ENCODE peak calls at places on chromosomes 4 and X, in six cellular contexts. One of them, this sample, is unnamed.

GRCh38 chr4:1554876-1555265 is 129.2 kb downstream of the FAM53A start:
- DNase-seq in CD8-positive, alpha-beta memory T cell: no peak
- DNase-seq in GM20000: no peak
- DNase-seq in A172: no peak
- DNase-seq in T-helper 1 cell: no peak
- DNase-seq in myocyte: no peak
- DNase-seq in this sample: no peak

GRCh38 chrX:123803331-123803983 is 56.4 kb upstream of the XIAP start:
- DNase-seq in T-helper 1 cell: peak
- DNase-seq in myocyte: peak
- DNase-seq in GM20000: peak
- DNase-seq in CD8-positive, alpha-beta memory T cell: no peak
- DNase-seq in A172: peak
- DNase-seq in this sample: peak

GRCh38 chr4:120718979-120719566 is 203.5 kb downstream of the PRDM5 start:
- DNase-seq in myocyte: peak
- DNase-seq in CD8-positive, alpha-beta memory T cell: no peak
- DNase-seq in T-helper 1 cell: peak
- DNase-seq in A172: peak
- DNase-seq in GM20000: peak
- DNase-seq in this sample: peak

GRCh38 chrX:135453381-135453780 is 31.6 kb downstream of the SMIM10L2A start:
- DNase-seq in myocyte: no peak
- DNase-seq in T-helper 1 cell: no peak
- DNase-seq in A172: no peak
- DNase-seq in GM20000: no peak
- DNase-seq in CD8-positive, alpha-beta memory T cell: no peak
- DNase-seq in this sample: no peak

GRCh38 chr4:53694666-53695065 is 103.4 kb upstream of the LNX1 start:
- DNase-seq in myocyte: no peak
- DNase-seq in T-helper 1 cell: no peak
- DNase-seq in GM20000: no peak
- DNase-seq in A172: no peak
- DNase-seq in CD8-positive, alpha-beta memory T cell: no peak
- DNase-seq in this sample: no peak

GRCh38 chr4:13917010-13917409 is 289.5 kb upstream of the BOD1L1 start:
- DNase-seq in myocyte: peak
- DNase-seq in T-helper 1 cell: no peak
- DNase-seq in A172: no peak
- DNase-seq in GM20000: no peak
- DNase-seq in CD8-positive, alpha-beta memory T cell: no peak
- DNase-seq in this sample: no peak

GRCh38 chr4:157978680-157979361 is 194.0 kb downstream of the GASK1B start:
- DNase-seq in GM20000: peak
- DNase-seq in myocyte: peak
- DNase-seq in T-helper 1 cell: peak
- DNase-seq in A172: peak
- DNase-seq in CD8-positive, alpha-beta memory T cell: no peak
- DNase-seq in this sample: peak

GRCh38 chr4:127586922-127587571 is 45.7 kb upstream of the INTU start:
- DNase-seq in T-helper 1 cell: peak
- DNase-seq in GM20000: peak
- DNase-seq in myocyte: peak
- DNase-seq in CD8-positive, alpha-beta memory T cell: no peak
- DNase-seq in A172: peak
- DNase-seq in this sample: peak

GRCh38 chrX:77505227-77505626 is 58.0 kb downstream of the FGF16 start:
- DNase-seq in CD8-positive, alpha-beta memory T cell: no peak
- DNase-seq in A172: no peak
- DNase-seq in T-helper 1 cell: no peak
- DNase-seq in GM20000: no peak
- DNase-seq in myocyte: peak
- DNase-seq in this sample: peak

GRCh38 chr4:89048906-89049601 is 7.9 kb downstream of the FAM13A start:
- DNase-seq in T-helper 1 cell: no peak
- DNase-seq in GM20000: no peak
- DNase-seq in A172: no peak
- DNase-seq in CD8-positive, alpha-beta memory T cell: no peak
- DNase-seq in myocyte: no peak
- DNase-seq in this sample: no peak

GRCh38 chr4:517061-517805 is 18.2 kb downstream of the PIGG start:
- DNase-seq in GM20000: no peak
- DNase-seq in A172: no peak
- DNase-seq in CD8-positive, alpha-beta memory T cell: no peak
- DNase-seq in myocyte: no peak
- DNase-seq in T-helper 1 cell: no peak
- DNase-seq in this sample: no peak

GRCh38 chr4:95061220-95061619 is 303.5 kb downstream of the BMPR1B start:
- DNase-seq in GM20000: no peak
- DNase-seq in A172: no peak
- DNase-seq in T-helper 1 cell: no peak
- DNase-seq in myocyte: peak
- DNase-seq in CD8-positive, alpha-beta memory T cell: no peak
- DNase-seq in this sample: no peak

GRCh38 chr4:136476773-136477172 is 1055.5 kb downstream of the PCDH18 start:
- DNase-seq in A172: no peak
- DNase-seq in myocyte: no peak
- DNase-seq in GM20000: no peak
- DNase-seq in CD8-positive, alpha-beta memory T cell: no peak
- DNase-seq in T-helper 1 cell: no peak
- DNase-seq in this sample: no peak

GRCh38 chr4:183469936-183470335 is 25.5 kb downstream of the CDKN2AIP start:
- DNase-seq in CD8-positive, alpha-beta memory T cell: no peak
- DNase-seq in A172: peak
- DNase-seq in myocyte: no peak
- DNase-seq in T-helper 1 cell: no peak
- DNase-seq in GM20000: no peak
- DNase-seq in this sample: no peak

GRCh38 chr4:113574636-113575103 is 186.9 kb downstream of the CAMK2D start:
- DNase-seq in T-helper 1 cell: no peak
- DNase-seq in A172: peak
- DNase-seq in CD8-positive, alpha-beta memory T cell: no peak
- DNase-seq in GM20000: no peak
- DNase-seq in myocyte: peak
- DNase-seq in this sample: no peak

This sample was measured in Kasumi-1.